ENCODE peak calls at places on chromosomes 12 and 14, in eight cellular contexts. A is kidney glomerular epithelial cell; W is activated B cell treated with CpG ODN at 0.5 μM for 24 hours; Y is stimulated activated CD8-positive, alpha-beta memory T cell treated with anti-CD3 and anti-CD28 coated beads, Interleukin-15, amount 100 ng/mL, for 24 hours; V is caudate nucleus; F is HCEC 1CT; L is PC-3; R is psoas muscle. S is an unnamed sample.

GRCh38 chr12:104356231-104357115 is 52.9 kb downstream of the EID3 start:
- DNase-seq in A (no peak), W (no peak), Y (no peak), F (no peak), V (no peak), L (no peak), R (no peak), S (no peak)

GRCh38 chr12:8913702-8914032 is 642 bp upstream of the PHC1 start:
- DNase-seq in R (no peak), W (no peak), A (peak), F (no peak), Y (no peak), V (no peak), L (no peak), S (no peak)

GRCh38 chr12:110767863-110768262 is 25.2 kb upstream of the PPP1CC start:
- DNase-seq in V (no peak), L (no peak), F (no peak), A (no peak), Y (no peak), W (no peak), R (no peak), S (no peak)

GRCh38 chr12:6370994-6371754 is 4.2 kb downstream of the SCNN1A start:
- DNase-seq in W (no peak), L (peak), A (peak), F (peak), V (no peak), Y (no peak), R (no peak), S (no peak)

GRCh38 chr14:94158239-94158888 is 15.8 kb upstream of the PPP4R4 start:
- DNase-seq in A (no peak), W (no peak), V (no peak), L (no peak), Y (no peak), R (no peak), F (no peak), S (no peak)

GRCh38 chr12:5661820-5662219 is 229.9 kb downstream of the NTF3 start:
- DNase-seq in L (no peak), F (no peak), V (no peak), A (no peak), R (no peak), Y (no peak), W (no peak), S (no peak)

GRCh38 chr14:99515301-99516155 is 34.3 kb downstream of the CCNK start:
- DNase-seq in L (no peak), A (no peak), F (no peak), V (no peak), W (no peak), R (no peak), Y (no peak), S (peak)

GRCh38 chr12:57621497-57622292 is 10.5 kb downstream of the ARHGEF25 start:
- DNase-seq in Y (no peak), F (peak), R (peak), A (no peak), V (no peak), L (peak), W (peak), S (peak)

GRCh38 chr12:41983394-41983793 is 161.3 kb downstream of the GXYLT1 start:
- DNase-seq in F (no peak), V (no peak), R (no peak), W (no peak), Y (no peak), A (no peak), L (no peak), S (no peak)

GRCh38 chr12:55842681-55843429 is at the start of gene MMP19:
- DNase-seq in A (no peak), F (peak), L (peak), Y (no peak), V (no peak), R (no peak), W (no peak), S (no peak)

GRCh38 chr12:75979181-75979580 is 52.4 kb downstream of the PHLDA1 start:
- DNase-seq in Y (no peak), V (no peak), F (peak), A (peak), W (no peak), R (no peak), L (peak), S (no peak)

GRCh38 chr14:68235011-68235410 is 415.4 kb downstream of the RAD51B start:
- DNase-seq in F (peak), V (no peak), W (no peak), A (no peak), R (no peak), Y (no peak), L (peak), S (no peak)

GRCh38 chr12:64824500-64825142 is at the start of gene TBC1D30:
- DNase-seq in W (peak), Y (peak), A (no peak), F (peak), L (peak), R (peak), V (no peak), S (no peak)

GRCh38 chr12:52826611-52827498 is 7.3 kb downstream of the KRT79 start:
- DNase-seq in V (no peak), A (peak), Y (no peak), F (no peak), L (no peak), W (no peak), R (no peak), S (no peak)

GRCh38 chr12:26338574-26339572 is 143.5 kb downstream of the SSPN start:
- DNase-seq in F (peak), L (peak), Y (no peak), R (no peak), V (peak), A (peak), W (no peak), S (no peak)

GRCh38 chr14:95220663-95221231 is 63.4 kb upstream of the DICER1 start:
- DNase-seq in Y (no peak), L (no peak), V (no peak), W (no peak), A (no peak), R (no peak), F (no peak), S (no peak)

GRCh38 chr12:106978035-106978800 is 8.7 kb downstream of the MTERF2 start:
- DNase-seq in F (no peak), Y (no peak), W (no peak), R (peak), A (no peak), L (no peak), V (no peak), S (no peak)

GRCh38 chr14:104732355-104732804 is 8.4 kb downstream of the ADSS1 start:
- DNase-seq in R (peak), W (no peak), A (no peak), L (no peak), F (no peak), Y (no peak), V (no peak), S (no peak)

GRCh38 chr12:131747276-131747675 is 36.4 kb downstream of the SFSWAP start:
- DNase-seq in Y (no peak), A (no peak), L (no peak), F (peak), W (no peak), R (no peak), V (no peak), S (no peak)

GRCh38 chr12:58877243-58877743 is 43.0 kb downstream of the LRIG3 start:
- DNase-seq in W (no peak), Y (no peak), F (peak), A (peak), L (peak), R (no peak), V (no peak), S (no peak)

GRCh38 chr12:93163260-93164036 is 214.3 kb upstream of the NUDT4 start:
- DNase-seq in V (no peak), R (no peak), L (peak), Y (no peak), W (no peak), A (no peak), F (peak), S (no peak)

GRCh38 chr12:93079976-93080375 is 150.9 kb upstream of the EEA1 start:
- DNase-seq in F (no peak), W (no peak), Y (no peak), R (no peak), A (no peak), L (no peak), V (no peak), S (no peak)

GRCh38 chr12:50246873-50247612 is 36.3 kb downstream of the LIMA1 start:
- DNase-seq in W (no peak), Y (no peak), R (peak), V (no peak), L (peak), A (peak), F (peak), S (no peak)

GRCh38 chr14:104968153-104968527 is 10.0 kb downstream of the AHNAK2 start:
- DNase-seq in A (peak), W (no peak), L (peak), V (no peak), F (peak), Y (no peak), R (peak), S (peak)

GRCh38 chr12:27999970-28000369 is 27.4 kb upstream of the PTHLH start:
- DNase-seq in W (no peak), F (peak), R (no peak), L (no peak), Y (no peak), V (no peak), A (no peak), S (no peak)

S was measured in left lung.